ENCODE peak calls at places on chromosomes 11 and 22, in four cellular contexts. One of them, this sample, is unnamed.

GRCh38 chr11:35593143-35593542 is 25.1 kb upstream of the FJX1 start:
- DNase-seq in transverse colon: no peak
- DNase-seq in GM23338: peak
- DNase-seq in bronchial epithelial cell: peak
- DNase-seq in this sample: peak

GRCh38 chr11:73591743-73592142 is 6.2 kb downstream of the FAM168A start:
- DNase-seq in GM23338: no peak
- DNase-seq in transverse colon: no peak
- DNase-seq in bronchial epithelial cell: no peak
- DNase-seq in this sample: no peak

GRCh38 chr11:35484435-35484834 is 41.0 kb downstream of the PAMR1 start:
- DNase-seq in bronchial epithelial cell: peak
- DNase-seq in GM23338: no peak
- DNase-seq in transverse colon: no peak
- DNase-seq in this sample: peak

GRCh38 chr22:19022755-19023154 is 86.7 kb upstream of the PRODH start:
- DNase-seq in GM23338: no peak
- DNase-seq in bronchial epithelial cell: no peak
- DNase-seq in transverse colon: no peak
- DNase-seq in this sample: no peak

GRCh38 chr11:46348986-46349401 is 1.7 kb downstream of the DGKZ start:
- DNase-seq in transverse colon: peak
- DNase-seq in GM23338: no peak
- DNase-seq in bronchial epithelial cell: no peak
- DNase-seq in this sample: no peak

GRCh38 chr11:68868221-68868620 is 26.5 kb upstream of the CPT1A start:
- DNase-seq in GM23338: no peak
- DNase-seq in transverse colon: no peak
- DNase-seq in bronchial epithelial cell: no peak
- DNase-seq in this sample: no peak

GRCh38 chr11:65298131-65298535 is 16.5 kb upstream of the CDC42EP2 start:
- DNase-seq in bronchial epithelial cell: no peak
- DNase-seq in transverse colon: peak
- DNase-seq in GM23338: no peak
- DNase-seq in this sample: no peak

GRCh38 chr11:61290905-61291690 is 4.0 kb downstream of the VWCE start:
- DNase-seq in transverse colon: no peak
- DNase-seq in GM23338: peak
- DNase-seq in bronchial epithelial cell: no peak
- DNase-seq in this sample: no peak

GRCh38 chr22:21876486-21877176 is 9.2 kb upstream of the MAPK1 start:
- DNase-seq in GM23338: no peak
- DNase-seq in bronchial epithelial cell: no peak
- DNase-seq in transverse colon: no peak
- DNase-seq in this sample: no peak

GRCh38 chr11:113412675-113413074 is 25.1 kb downstream of the ANKK1 start:
- DNase-seq in GM23338: no peak
- DNase-seq in bronchial epithelial cell: no peak
- DNase-seq in transverse colon: no peak
- DNase-seq in this sample: no peak

GRCh38 chr11:60251485-60252207 is 8.7 kb upstream of the MS4A4E start:
- DNase-seq in transverse colon: no peak
- DNase-seq in bronchial epithelial cell: peak
- DNase-seq in GM23338: peak
- DNase-seq in this sample: peak

GRCh38 chr11:80593981-80594380 is 1153.2 kb upstream of the TENM4 start:
- DNase-seq in transverse colon: peak
- DNase-seq in GM23338: no peak
- DNase-seq in bronchial epithelial cell: peak
- DNase-seq in this sample: peak

GRCh38 chr11:11157201-11157600 is 195.8 kb downstream of the CSNK2A3 start:
- DNase-seq in transverse colon: no peak
- DNase-seq in GM23338: peak
- DNase-seq in bronchial epithelial cell: peak
- DNase-seq in this sample: peak

GRCh38 chr22:49678842-49679170 is 148.9 kb downstream of the BRD1 start:
- DNase-seq in GM23338: no peak
- DNase-seq in bronchial epithelial cell: no peak
- DNase-seq in transverse colon: no peak
- DNase-seq in this sample: no peak

GRCh38 chr11:45471002-45471665 is 185.0 kb upstream of the SYT13 start:
- DNase-seq in transverse colon: no peak
- DNase-seq in bronchial epithelial cell: no peak
- DNase-seq in GM23338: no peak
- DNase-seq in this sample: no peak

GRCh38 chr22:29855611-29856181 is 17.6 kb upstream of the ASCC2 start:
- DNase-seq in bronchial epithelial cell: no peak
- DNase-seq in GM23338: no peak
- DNase-seq in transverse colon: no peak
- DNase-seq in this sample: no peak

GRCh38 chr22:10961043-10961860 is 4566.7 kb upstream of the OR11H1 start:
- DNase-seq in transverse colon: no peak
- DNase-seq in bronchial epithelial cell: no peak
- DNase-seq in GM23338: no peak
- DNase-seq in this sample: no peak

GRCh38 chr11:106958506-106959248 is 59.6 kb downstream of the GUCY1A2 start:
- DNase-seq in transverse colon: no peak
- DNase-seq in GM23338: no peak
- DNase-seq in bronchial epithelial cell: no peak
- DNase-seq in this sample: no peak

DNA sequence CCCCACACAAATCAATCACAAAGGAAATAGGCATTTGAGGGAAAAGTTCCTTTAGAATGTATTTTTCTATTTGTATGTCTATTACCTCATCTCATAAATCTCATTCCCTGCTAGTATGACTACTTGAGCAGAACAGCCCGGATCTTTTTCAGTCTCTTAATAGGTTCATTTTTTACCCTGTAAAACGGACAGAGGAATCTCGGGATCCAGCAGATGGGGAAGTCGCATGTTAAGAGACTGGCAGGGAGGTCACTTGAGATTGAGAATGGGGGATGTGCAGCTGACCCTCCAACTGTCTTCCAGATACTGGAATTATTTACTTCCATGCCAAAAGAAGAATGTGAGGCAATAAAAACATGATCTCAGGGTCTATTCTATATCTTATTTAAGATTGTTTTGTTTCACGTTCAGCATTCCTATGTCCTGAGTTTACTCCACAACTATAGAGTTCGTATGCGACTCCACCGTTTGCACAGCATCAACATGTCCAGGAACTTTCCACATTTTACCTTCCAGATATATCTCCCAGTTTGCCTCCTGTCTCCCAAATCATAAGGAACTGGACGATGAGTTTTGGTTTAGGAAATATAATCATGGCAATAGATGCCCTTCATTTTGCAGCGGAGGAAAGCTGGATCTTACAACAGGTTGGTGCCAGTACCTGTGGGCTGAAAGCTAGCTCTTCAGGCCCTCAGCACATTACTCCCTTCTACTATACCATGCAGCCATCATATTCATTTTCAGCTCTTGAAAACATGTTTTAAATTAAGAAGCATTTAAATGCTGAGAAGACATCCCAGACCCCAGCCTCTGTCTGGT is 181.5 kb downstream of the MAML2 start:
- DNase-seq in GM23338: peak
- DNase-seq in bronchial epithelial cell: no peak
- DNase-seq in transverse colon: no peak
- DNase-seq in this sample: no peak
- TF ChIP-seq CTCF in GM23338: no peak
- TF ChIP-seq CTCF in bronchial epithelial cell: no peak
- TF ChIP-seq CTCF in transverse colon: no peak
- TF ChIP-seq CTCF in this sample: no peak

DNA sequence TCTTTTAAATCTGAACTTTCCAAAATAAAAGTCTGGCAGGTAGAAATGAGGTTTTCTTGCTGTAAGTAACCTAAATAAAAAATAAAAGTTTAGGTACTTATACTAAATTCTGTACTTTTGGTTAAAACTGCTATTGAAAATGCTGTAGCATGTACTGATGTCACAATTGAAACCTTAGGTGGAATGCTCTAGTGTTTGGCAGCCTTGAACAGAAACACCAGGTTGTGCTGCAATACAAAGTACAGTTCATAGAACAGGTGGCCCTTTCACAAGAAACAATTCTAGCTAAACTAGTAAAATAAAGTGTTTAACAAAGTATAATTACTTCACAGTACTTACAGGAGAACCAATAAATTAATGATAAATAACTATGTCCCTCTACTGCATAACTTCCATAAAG is 25.1 kb downstream of the NPAT start:
- DNase-seq in bronchial epithelial cell: no peak
- DNase-seq in transverse colon: no peak
- DNase-seq in GM23338: no peak
- DNase-seq in this sample: no peak
- H3K4me3 ChIP-seq in bronchial epithelial cell: no peak
- H3K4me3 ChIP-seq in transverse colon: no peak
- H3K4me3 ChIP-seq in GM23338: no peak
- H3K4me3 ChIP-seq in this sample: no peak

GRCh38 chr11:30586251-30587144 is at the start of gene MPPED2:
- DNase-seq in transverse colon: peak
- DNase-seq in GM23338: peak
- DNase-seq in bronchial epithelial cell: no peak
- DNase-seq in this sample: peak
- TF ChIP-seq CTCF in transverse colon: peak
- TF ChIP-seq CTCF in GM23338: no peak
- TF ChIP-seq CTCF in bronchial epithelial cell: peak
- TF ChIP-seq CTCF in this sample: peak

GRCh38 chr11:66333896-66334604 is 2.2 kb downstream of the RIN1 start:
- DNase-seq in transverse colon: no peak
- DNase-seq in bronchial epithelial cell: no peak
- DNase-seq in GM23338: peak
- DNase-seq in this sample: no peak

GRCh38 chr11:66335531-66336233 is 552 bp downstream of the RIN1 start:
- DNase-seq in GM23338: peak
- DNase-seq in bronchial epithelial cell: peak
- DNase-seq in transverse colon: no peak
- DNase-seq in this sample: peak

GRCh38 chr11:66333220-66333877 is 2.9 kb downstream of the RIN1 start:
- DNase-seq in bronchial epithelial cell: no peak
- DNase-seq in transverse colon: no peak
- DNase-seq in GM23338: no peak
- DNase-seq in this sample: no peak

GRCh38 chr11:66336234-66337102 is at the start of gene RIN1:
- DNase-seq in transverse colon: peak
- DNase-seq in GM23338: peak
- DNase-seq in bronchial epithelial cell: peak
- DNase-seq in this sample: peak

DNA sequence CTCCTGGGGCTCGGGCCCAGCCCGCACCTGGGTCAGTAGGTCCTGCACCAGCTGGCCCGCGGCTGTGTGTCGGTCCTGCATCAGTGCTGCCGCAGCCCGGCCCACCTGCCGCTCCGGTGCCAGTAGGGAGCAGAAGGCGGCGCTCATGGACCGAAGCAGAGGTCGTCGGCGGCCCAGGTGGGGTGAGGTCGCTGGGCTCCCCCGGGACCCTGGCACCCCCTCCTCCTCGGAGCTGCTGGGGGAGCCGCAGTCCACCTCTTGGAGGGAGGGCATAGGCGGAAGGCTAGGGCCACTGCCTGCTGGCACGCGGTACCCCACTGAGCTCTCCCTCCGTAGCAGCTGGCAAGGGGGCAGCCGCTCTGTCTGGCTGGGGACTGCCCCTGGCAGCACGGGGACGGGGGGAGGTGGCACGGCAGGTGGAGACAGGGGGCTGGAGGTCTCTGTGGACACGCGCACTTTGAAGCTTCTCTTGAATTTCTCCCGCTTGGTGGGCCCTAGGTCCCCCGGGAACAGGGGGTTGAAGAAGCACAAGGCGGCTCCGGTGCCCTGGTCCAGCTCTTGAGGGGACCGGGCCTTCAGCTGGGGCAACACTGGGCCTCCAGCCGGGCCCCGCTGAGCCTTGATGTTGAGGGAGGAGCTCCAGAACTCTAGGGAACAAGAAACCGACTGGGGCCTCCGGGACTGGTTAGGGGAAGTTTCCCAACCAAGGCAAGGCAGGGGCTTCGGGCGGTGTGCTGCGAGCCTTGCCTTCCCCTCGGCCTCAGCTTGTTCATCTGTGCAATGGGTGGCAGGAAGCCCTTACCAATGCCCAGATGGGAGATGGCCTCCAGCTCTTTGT is 1.4 kb downstream of the RIN1 start:
- DNase-seq in GM23338: no peak
- DNase-seq in transverse colon: no peak
- DNase-seq in bronchial epithelial cell: no peak
- DNase-seq in this sample: no peak
- H3K4me3 ChIP-seq in GM23338: peak
- H3K4me3 ChIP-seq in transverse colon: peak
- H3K4me3 ChIP-seq in bronchial epithelial cell: peak
- H3K4me3 ChIP-seq in this sample: peak

DNA sequence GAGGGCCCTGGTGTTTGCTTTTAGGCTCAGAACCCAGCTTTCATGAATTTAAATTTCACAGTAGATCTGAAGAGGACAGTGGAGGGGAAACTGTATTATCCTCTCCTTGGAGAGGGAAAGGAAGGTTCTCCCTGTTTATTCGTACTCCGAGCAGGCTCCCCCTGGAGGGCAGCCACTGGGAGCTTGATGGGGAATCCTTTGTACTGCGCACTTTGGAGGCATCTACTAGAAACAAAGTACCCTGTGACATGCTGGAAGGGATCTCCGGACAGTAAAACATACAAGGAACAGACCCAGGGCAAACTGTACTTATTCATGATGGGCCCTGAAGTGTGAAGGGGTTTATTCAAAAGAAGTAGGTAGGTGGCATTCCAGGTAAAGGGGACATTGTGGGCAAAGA is 27.2 kb downstream of the NAV2 start:
- DNase-seq in GM23338: peak
- DNase-seq in bronchial epithelial cell: no peak
- DNase-seq in transverse colon: peak
- DNase-seq in this sample: no peak
- TF ChIP-seq CTCF in GM23338: peak
- TF ChIP-seq CTCF in bronchial epithelial cell: no peak
- TF ChIP-seq CTCF in transverse colon: peak
- TF ChIP-seq CTCF in this sample: no peak

GRCh38 chr11:98207086-98207485 is 813.7 kb upstream of the CNTN5 start:
- DNase-seq in GM23338: no peak
- DNase-seq in transverse colon: no peak
- DNase-seq in bronchial epithelial cell: no peak
- DNase-seq in this sample: no peak
- H3K4me3 ChIP-seq in GM23338: no peak
- H3K4me3 ChIP-seq in transverse colon: no peak
- H3K4me3 ChIP-seq in bronchial epithelial cell: no peak
- H3K4me3 ChIP-seq in this sample: no peak

GRCh38 chr11:8564526-8564925 is 29.5 kb downstream of the STK33 start:
- DNase-seq in transverse colon: no peak
- DNase-seq in GM23338: peak
- DNase-seq in bronchial epithelial cell: no peak
- DNase-seq in this sample: no peak
- TF ChIP-seq CTCF in transverse colon: no peak
- TF ChIP-seq CTCF in GM23338: peak
- TF ChIP-seq CTCF in bronchial epithelial cell: no peak
- TF ChIP-seq CTCF in this sample: no peak

DNA sequence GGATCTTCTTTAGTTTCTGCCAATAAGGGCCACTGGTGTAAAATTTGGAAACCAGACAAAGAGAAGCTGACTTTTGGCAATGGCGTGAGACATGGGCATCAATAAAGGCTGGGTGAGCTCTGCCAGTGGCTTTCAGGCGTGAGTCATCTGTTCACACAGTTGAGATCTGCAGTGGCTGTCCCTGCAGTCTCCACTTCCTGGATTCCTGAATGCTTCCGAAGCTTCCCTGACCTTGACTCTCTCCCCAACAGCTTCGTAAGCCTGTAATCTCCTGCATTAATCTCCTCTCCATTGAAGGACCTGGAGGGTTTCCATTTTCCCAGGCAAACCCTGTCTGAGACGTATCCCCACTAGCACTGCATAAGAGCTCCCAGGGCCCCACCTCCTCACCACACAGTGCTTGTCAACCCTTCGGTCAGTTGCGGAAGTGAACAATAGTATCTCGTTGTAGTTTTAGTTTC is 574.7 kb downstream of the TBC1D22A start:
- DNase-seq in GM23338: no peak
- DNase-seq in bronchial epithelial cell: peak
- DNase-seq in transverse colon: peak
- DNase-seq in this sample: peak
- H3K4me3 ChIP-seq in GM23338: no peak
- H3K4me3 ChIP-seq in bronchial epithelial cell: no peak
- H3K4me3 ChIP-seq in transverse colon: peak
- H3K4me3 ChIP-seq in this sample: no peak